ENCODE peak calls at places on chromosomes 4 and X, in six cellular contexts. I, W, P, O, J and Q are unnamed samples.

GRCh38 chrX:115898382-115899001 is 272.1 kb upstream of the AGTR2 start:
- DNase-seq in I (no peak), P (no peak), W (no peak), O (peak), J (peak), Q (peak)

GRCh38 chrX:23752740-23753435 is 9.8 kb upstream of the ACOT9 start:
- DNase-seq in I (no peak), P (no peak), W (peak), J (no peak), O (no peak), Q (no peak)

GRCh38 chr4:8739820-8740665 is 131.6 kb downstream of the HMX1 start:
- DNase-seq in W (no peak), O (no peak), I (no peak), P (no peak), J (no peak), Q (peak)

GRCh38 chrX:149453030-149453429 is 52.1 kb downstream of the IDS start:
- DNase-seq in J (no peak), W (peak), O (peak), I (no peak), P (peak), Q (no peak)

GRCh38 chr4:185810746-185811508 is 1.1 kb downstream of the SORBS2 start:
- DNase-seq in J (peak), W (no peak), O (no peak), I (no peak), P (no peak), Q (no peak)

GRCh38 chrX:147884958-147885357 is 26.8 kb upstream of the FMR1 start:
- DNase-seq in J (peak), P (no peak), W (no peak), O (no peak), I (no peak), Q (peak)

GRCh38 chr4:8189551-8190466 is 9.3 kb upstream of the SH3TC1 start:
- DNase-seq in W (no peak), P (no peak), O (no peak), I (no peak), J (no peak), Q (no peak)

GRCh38 chr4:128663325-128663724 is 146.2 kb upstream of the JADE1 start:
- DNase-seq in O (no peak), I (peak), P (no peak), J (no peak), W (no peak), Q (no peak)

GRCh38 chr4:58649236-58649635 is 1539.1 kb upstream of the IGFBP7 start:
- DNase-seq in J (no peak), O (no peak), W (no peak), I (no peak), P (no peak), Q (no peak)

GRCh38 chrX:68234171-68234910 is 199.0 kb downstream of the OPHN1 start:
- DNase-seq in O (no peak), P (no peak), J (no peak), I (no peak), W (no peak), Q (no peak)

GRCh38 chr4:188372051-188372450 is 232.8 kb downstream of the TRIML1 start:
- DNase-seq in J (no peak), P (no peak), W (no peak), I (no peak), O (no peak), Q (no peak)

GRCh38 chr4:53777244-53777984 is 186.1 kb upstream of the LNX1 start:
- DNase-seq in O (no peak), W (no peak), I (no peak), J (no peak), P (peak), Q (peak)

GRCh38 chrX:152639426-152639825 is 1.7 kb downstream of the GABRQ start:
- DNase-seq in J (no peak), W (no peak), I (no peak), P (no peak), O (no peak), Q (no peak)

GRCh38 chrX:152641256-152641875 is 3.7 kb downstream of the GABRQ start:
- DNase-seq in W (no peak), O (no peak), I (no peak), J (no peak), P (no peak), Q (no peak)

GRCh38 chrX:152642931-152643525 is 5.3 kb downstream of the GABRQ start:
- DNase-seq in O (no peak), W (no peak), J (no peak), P (no peak), I (no peak), Q (no peak)

GRCh38 chrX:152640039-152640818 is 2.5 kb downstream of the GABRQ start:
- DNase-seq in O (peak), I (no peak), W (no peak), P (peak), J (no peak), Q (no peak)

GRCh38 chrX:152641996-152642395 is 4.3 kb downstream of the GABRQ start:
- DNase-seq in I (no peak), P (no peak), O (peak), W (peak), J (no peak), Q (peak)
- TF ChIP-seq CTCF in I (peak), P (no peak), O (peak), W (no peak), J (peak), Q (no peak)

DNA sequence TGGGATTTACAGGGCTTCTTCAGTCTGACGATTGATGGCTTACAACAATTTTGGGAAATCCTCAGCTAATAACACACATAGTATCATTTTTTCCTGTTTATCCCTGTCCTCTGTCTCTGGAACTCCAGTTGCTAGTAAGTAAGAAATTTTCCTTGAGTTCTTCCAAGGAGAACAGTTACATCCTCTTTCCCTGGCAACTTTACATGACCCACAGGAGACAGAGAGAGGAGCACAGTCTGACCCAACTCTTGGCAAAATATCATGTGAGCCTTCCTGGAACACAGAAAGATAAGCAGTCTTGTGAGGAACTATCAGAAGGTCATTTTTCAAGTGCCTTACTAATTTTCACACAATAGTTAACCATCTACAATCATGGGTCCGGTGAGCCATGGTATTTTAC is 578.7 kb upstream of the PABPC4L start:
- DNase-seq in W (no peak), P (no peak), O (no peak), J (no peak), I (no peak), Q (no peak)
- TF ChIP-seq POLR2A in W (no peak), P (no peak), O (no peak), J (no peak), I (no peak), Q (no peak)

GRCh38 chr4:139658185-139658584 is 7.4 kb upstream of the MGST2 start:
- DNase-seq in P (no peak), I (no peak), O (no peak), J (peak), W (no peak), Q (no peak)
- TF ChIP-seq MYC in P (no peak), I (no peak), O (no peak), J (no peak), W (no peak), Q (no peak)

DNA sequence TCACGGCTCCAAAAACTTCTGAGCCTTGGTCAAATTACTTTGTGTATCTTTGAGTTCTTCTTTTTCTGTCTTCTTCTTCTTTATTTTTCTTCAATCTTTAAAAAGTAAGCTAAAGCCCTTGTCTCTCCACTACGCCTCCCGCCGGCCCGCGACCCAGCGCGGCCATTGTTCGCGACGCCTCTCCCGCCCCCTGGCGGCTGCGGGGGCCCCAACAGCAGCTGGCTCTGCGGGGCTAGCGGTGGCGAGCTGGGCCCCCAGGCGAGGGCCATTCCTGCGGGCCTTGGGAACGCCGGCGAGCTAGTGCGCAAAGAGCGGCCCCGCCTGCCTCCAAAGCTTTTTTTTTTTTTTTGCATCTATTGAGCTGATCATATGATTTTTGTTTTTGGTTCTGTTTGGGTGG is 119.1 kb downstream of the TGIF2LX start:
- DNase-seq in W (no peak), O (peak), P (no peak), J (no peak), I (no peak), Q (no peak)
- TF ChIP-seq CTCF in W (no peak), O (no peak), P (no peak), J (no peak), I (no peak), Q (no peak)

GRCh38 chrX:20265221-20265725 is 1.4 kb downstream of the RPS6KA3 start:
- DNase-seq in O (peak), W (peak), J (peak), I (no peak), P (peak), Q (peak)
- TF ChIP-seq POLR2A in O (peak), W (no peak), J (peak), I (peak), P (no peak), Q (no peak)

GRCh38 chr4:80243274-80244018 is 23.0 kb upstream of the FGF5 start:
- DNase-seq in W (no peak), J (no peak), O (no peak), I (no peak), P (no peak), Q (no peak)

GRCh38 chr4:80237992-80238391 is 28.5 kb upstream of the FGF5 start:
- DNase-seq in J (no peak), P (no peak), W (peak), O (no peak), I (no peak), Q (no peak)

GRCh38 chr4:80239480-80239879 is 27.0 kb upstream of the FGF5 start:
- DNase-seq in I (no peak), O (no peak), W (no peak), P (no peak), J (no peak), Q (no peak)

GRCh38 chr4:80235451-80235850 is 31.0 kb upstream of the FGF5 start:
- DNase-seq in W (no peak), P (no peak), I (no peak), O (no peak), J (no peak), Q (no peak)

DNA sequence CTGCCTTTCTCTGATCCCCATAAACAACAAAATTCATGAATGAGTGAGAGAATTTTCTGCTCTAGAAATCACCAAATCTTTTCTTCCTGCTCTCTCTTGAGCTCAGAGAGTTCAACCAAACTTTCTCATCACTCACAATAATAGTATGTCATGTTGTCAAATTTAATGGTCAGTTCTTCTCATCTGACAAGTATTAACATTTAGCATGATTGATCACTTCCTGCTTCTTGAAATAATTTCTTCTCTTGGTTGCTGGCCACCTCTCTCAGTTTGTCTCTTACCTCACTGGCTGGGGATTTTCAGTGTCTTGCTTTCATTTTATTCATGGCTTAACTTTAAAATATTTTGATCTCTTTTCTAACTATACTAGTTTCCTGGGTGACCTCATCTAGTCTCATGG is 25.5 kb upstream of the FGF5 start:
- DNase-seq in W (no peak), I (peak), J (no peak), O (no peak), P (no peak), Q (no peak)
- TF ChIP-seq MYC in W (no peak), I (no peak), J (no peak), O (no peak), P (no peak), Q (no peak)

GRCh38 chr4:106875340-106875739 is 160.8 kb downstream of the DKK2 start:
- DNase-seq in P (no peak), I (no peak), W (no peak), O (no peak), J (peak), Q (no peak)
- TF ChIP-seq CTCF in P (no peak), I (no peak), W (no peak), O (no peak), J (peak), Q (no peak)